ENCODE peak calls at places on chromosome 12, in four cellular contexts. One of them, this sample, is unnamed.

GRCh38 chr12:120416490-120417216 is 21.3 kb upstream of the COX6A1 start:
- DNase-seq in neuronal stem cell: no peak
- DNase-seq in heart left ventricle: no peak
- DNase-seq in breast epithelium: no peak
- DNase-seq in this sample: no peak

GRCh38 chr12:6330192-6330591 is 11.7 kb downstream of the TNFRSF1A start:
- DNase-seq in heart left ventricle: no peak
- DNase-seq in neuronal stem cell: no peak
- DNase-seq in breast epithelium: no peak
- DNase-seq in this sample: no peak

GRCh38 chr12:96425321-96425720 is 25.1 kb upstream of the CDK17 start:
- DNase-seq in heart left ventricle: no peak
- DNase-seq in neuronal stem cell: no peak
- DNase-seq in breast epithelium: no peak
- DNase-seq in this sample: no peak

GRCh38 chr12:3362751-3363150 is 128.3 kb upstream of the PRMT8 start:
- DNase-seq in heart left ventricle: no peak
- DNase-seq in neuronal stem cell: no peak
- DNase-seq in breast epithelium: no peak
- DNase-seq in this sample: peak; percentile 30

GRCh38 chr12:108382437-108382801 is 43.3 kb upstream of the CMKLR1 start:
- DNase-seq in heart left ventricle: no peak
- DNase-seq in breast epithelium: no peak
- DNase-seq in neuronal stem cell: no peak
- DNase-seq in this sample: no peak

GRCh38 chr12:93197067-93197593 is 180.6 kb upstream of the NUDT4 start:
- DNase-seq in neuronal stem cell: no peak
- DNase-seq in heart left ventricle: no peak
- DNase-seq in breast epithelium: no peak
- DNase-seq in this sample: no peak

GRCh38 chr12:65537978-65538377 is 259.5 kb downstream of the MSRB3 start:
- DNase-seq in breast epithelium: no peak
- DNase-seq in neuronal stem cell: no peak
- DNase-seq in heart left ventricle: no peak
- DNase-seq in this sample: no peak

GRCh38 chr12:122064780-122065588 is 13.6 kb upstream of the MLXIP start:
- DNase-seq in neuronal stem cell: no peak
- DNase-seq in heart left ventricle: peak; percentile 64
- DNase-seq in breast epithelium: no peak
- DNase-seq in this sample: no peak

GRCh38 chr12:101698782-101699347 is 1.4 kb downstream of the CHPT1 start:
- DNase-seq in heart left ventricle: no peak
- DNase-seq in breast epithelium: no peak
- DNase-seq in neuronal stem cell: no peak
- DNase-seq in this sample: no peak

GRCh38 chr12:7107181-7108041 is 1.6 kb downstream of the C1RL start:
- DNase-seq in neuronal stem cell: no peak
- DNase-seq in heart left ventricle: no peak
- DNase-seq in breast epithelium: no peak
- DNase-seq in this sample: no peak

GRCh38 chr12:67161322-67161918 is 107.7 kb upstream of the CAND1 start:
- DNase-seq in neuronal stem cell: no peak
- DNase-seq in heart left ventricle: no peak
- DNase-seq in breast epithelium: no peak
- DNase-seq in this sample: no peak

GRCh38 chr12:130815028-130815741 is 23.9 kb downstream of the STX2 start:
- DNase-seq in heart left ventricle: no peak
- DNase-seq in breast epithelium: no peak
- DNase-seq in neuronal stem cell: no peak
- DNase-seq in this sample: no peak

GRCh38 chr12:44247588-44247987 is 411.7 kb downstream of the TMEM117 start:
- DNase-seq in neuronal stem cell: no peak
- DNase-seq in heart left ventricle: no peak
- DNase-seq in breast epithelium: no peak
- DNase-seq in this sample: no peak

GRCh38 chr12:95601091-95601490 is 49.8 kb upstream of the USP44 start:
- DNase-seq in neuronal stem cell: no peak
- DNase-seq in heart left ventricle: no peak
- DNase-seq in breast epithelium: no peak
- DNase-seq in this sample: no peak

GRCh38 chr12:130689408-130690405 is 26.4 kb downstream of the RIMBP2 start:
- DNase-seq in breast epithelium: no peak
- DNase-seq in neuronal stem cell: no peak
- DNase-seq in heart left ventricle: no peak
- DNase-seq in this sample: no peak

GRCh38 chr12:27779416-27779815 is 617 bp upstream of the KLHL42 start:
- DNase-seq in heart left ventricle: no peak
- DNase-seq in breast epithelium: no peak
- DNase-seq in neuronal stem cell: no peak
- DNase-seq in this sample: peak; percentile 66

GRCh38 chr12:115109863-115110262 is 425.9 kb upstream of the TBX3 start:
- DNase-seq in breast epithelium: no peak
- DNase-seq in heart left ventricle: no peak
- DNase-seq in neuronal stem cell: no peak
- DNase-seq in this sample: no peak

GRCh38 chr12:116236148-116236731 is 41.3 kb downstream of the MED13L start:
- DNase-seq in neuronal stem cell: no peak
- DNase-seq in heart left ventricle: peak; percentile 46
- DNase-seq in breast epithelium: peak; percentile 37
- DNase-seq in this sample: no peak

GRCh38 chr12:114848661-114849060 is 164.7 kb upstream of the TBX3 start:
- DNase-seq in breast epithelium: no peak
- DNase-seq in heart left ventricle: no peak
- DNase-seq in neuronal stem cell: no peak
- DNase-seq in this sample: no peak

GRCh38 chr12:29534935-29535334 is 37.4 kb upstream of the OVCH1 start:
- DNase-seq in breast epithelium: no peak
- DNase-seq in neuronal stem cell: no peak
- DNase-seq in heart left ventricle: no peak
- DNase-seq in this sample: no peak

GRCh38 chr12:76555226-76555767 is 4.3 kb downstream of the OSBPL8 start:
- DNase-seq in heart left ventricle: no peak
- DNase-seq in neuronal stem cell: no peak
- DNase-seq in breast epithelium: no peak
- DNase-seq in this sample: no peak

GRCh38 chr12:44875954-44876553 is at the start of gene NELL2:
- DNase-seq in breast epithelium: no peak
- DNase-seq in heart left ventricle: no peak
- DNase-seq in neuronal stem cell: peak; percentile 91
- DNase-seq in this sample: no peak

GRCh38 chr12:113005759-113006158 is 27.4 kb downstream of the OAS2 start:
- DNase-seq in breast epithelium: no peak
- DNase-seq in heart left ventricle: no peak
- DNase-seq in neuronal stem cell: no peak
- DNase-seq in this sample: no peak

GRCh38 chr12:90280564-90281058 is 572.0 kb upstream of the ATP2B1 start:
- DNase-seq in breast epithelium: no peak
- DNase-seq in heart left ventricle: no peak
- DNase-seq in neuronal stem cell: no peak
- DNase-seq in this sample: no peak

GRCh38 chr12:2117541-2117940 is 64.8 kb downstream of the CACNA1C start:
- DNase-seq in neuronal stem cell: no peak
- DNase-seq in heart left ventricle: no peak
- DNase-seq in breast epithelium: no peak
- DNase-seq in this sample: no peak

GRCh38 chr12:6420364-6420763 is 24.4 kb upstream of the CD27 start:
- DNase-seq in breast epithelium: no peak
- DNase-seq in neuronal stem cell: no peak
- DNase-seq in heart left ventricle: no peak
- DNase-seq in this sample: no peak

GRCh38 chr12:64098709-64099354 is 123.3 kb downstream of the KICS2 start:
- DNase-seq in neuronal stem cell: no peak
- DNase-seq in breast epithelium: no peak
- DNase-seq in heart left ventricle: peak; percentile 40
- DNase-seq in this sample: no peak

GRCh38 chr12:34406228-34406995 is 384.1 kb downstream of the ALG10 start:
- DNase-seq in breast epithelium: peak; percentile 5
- DNase-seq in neuronal stem cell: no peak
- DNase-seq in heart left ventricle: peak; percentile 16
- DNase-seq in this sample: peak; percentile 42

GRCh38 chr12:75505706-75506312 is 5.6 kb downstream of the KRR1 start:
- DNase-seq in neuronal stem cell: no peak
- DNase-seq in breast epithelium: no peak
- DNase-seq in heart left ventricle: no peak
- DNase-seq in this sample: no peak

GRCh38 chr12:71661977-71662522 is 1.6 kb downstream of the ZFC3H1 start:
- DNase-seq in neuronal stem cell: no peak
- DNase-seq in heart left ventricle: no peak
- DNase-seq in breast epithelium: no peak
- DNase-seq in this sample: no peak

GRCh38 chr12:45966486-45966885 is 23.9 kb downstream of the SCAF11 start:
- DNase-seq in heart left ventricle: no peak
- DNase-seq in neuronal stem cell: no peak
- DNase-seq in breast epithelium: no peak
- DNase-seq in this sample: no peak

GRCh38 chr12:70549340-70550179 is 87.7 kb downstream of the PTPRB start:
- DNase-seq in breast epithelium: no peak
- DNase-seq in heart left ventricle: no peak
- DNase-seq in neuronal stem cell: no peak
- DNase-seq in this sample: no peak

GRCh38 chr12:69821441-69822204 is 3.4 kb upstream of the MYRFL start:
- DNase-seq in breast epithelium: no peak
- DNase-seq in heart left ventricle: no peak
- DNase-seq in neuronal stem cell: no peak
- DNase-seq in this sample: no peak

GRCh38 chr12:104957388-104958008 is 592 bp downstream of the SLC41A2 start:
- DNase-seq in neuronal stem cell: no peak
- DNase-seq in heart left ventricle: peak; percentile 40
- DNase-seq in breast epithelium: no peak
- DNase-seq in this sample: no peak

GRCh38 chr12:52872644-52873384 is 24.0 kb upstream of the KRT78 start:
- DNase-seq in breast epithelium: no peak
- DNase-seq in neuronal stem cell: no peak
- DNase-seq in heart left ventricle: no peak
- DNase-seq in this sample: no peak

GRCh38 chr12:52876371-52876770 is 27.6 kb upstream of the KRT78 start:
- DNase-seq in breast epithelium: peak; percentile 89
- DNase-seq in neuronal stem cell: no peak
- DNase-seq in heart left ventricle: peak; percentile 62
- DNase-seq in this sample: no peak

GRCh38 chr12:52874573-52875435 is 26.0 kb upstream of the KRT78 start:
- DNase-seq in breast epithelium: no peak
- DNase-seq in heart left ventricle: no peak
- DNase-seq in neuronal stem cell: no peak
- DNase-seq in this sample: no peak

GRCh38 chr12:52873513-52873831 is 24.7 kb upstream of the KRT78 start:
- DNase-seq in heart left ventricle: no peak
- DNase-seq in neuronal stem cell: no peak
- DNase-seq in breast epithelium: no peak
- DNase-seq in this sample: no peak

GRCh38 chr12:52873832-52874572 is 25.2 kb upstream of the KRT78 start:
- DNase-seq in heart left ventricle: peak; percentile 91
- DNase-seq in neuronal stem cell: no peak
- DNase-seq in breast epithelium: peak; percentile 94
- DNase-seq in this sample: peak; percentile 73
- H3K4me1 ChIP-seq in heart left ventricle: peaks cover 36% of the 10 kb centered on the region
- H3K4me1 ChIP-seq in neuronal stem cell: peaks cover 14% of the 10 kb centered on the region
- H3K4me1 ChIP-seq in breast epithelium: peaks cover 27% of the 10 kb centered on the region
- H3K4me1 ChIP-seq in this sample: peaks cover 3% of the 10 kb centered on the region

GRCh38 chr12:103917873-103918272 is 12.3 kb upstream of the HSP90B1 start:
- DNase-seq in breast epithelium: no peak
- DNase-seq in neuronal stem cell: no peak
- DNase-seq in heart left ventricle: no peak
- DNase-seq in this sample: no peak
- H3K4me1 ChIP-seq in breast epithelium: no peaks in the 10 kb centered on the region
- H3K4me1 ChIP-seq in neuronal stem cell: no peaks in the 10 kb centered on the region
- H3K4me1 ChIP-seq in heart left ventricle: no peaks in the 10 kb centered on the region
- H3K4me1 ChIP-seq in this sample: no peaks in the 10 kb centered on the region

GRCh38 chr12:11656550-11656949 is 7.1 kb downstream of the ETV6 start:
- DNase-seq in breast epithelium: peak; percentile 77
- DNase-seq in heart left ventricle: no peak
- DNase-seq in neuronal stem cell: no peak
- DNase-seq in this sample: no peak
- H3K4me1 ChIP-seq in breast epithelium: peaks cover 36% of the 10 kb centered on the region
- H3K4me1 ChIP-seq in heart left ventricle: peaks cover 87% of the 10 kb centered on the region
- H3K4me1 ChIP-seq in neuronal stem cell: peaks cover 14% of the 10 kb centered on the region
- H3K4me1 ChIP-seq in this sample: peaks cover 53% of the 10 kb centered on the region

GRCh38 chr12:50924439-50925341 is 27.7 kb upstream of the HIGD1C start:
- DNase-seq in neuronal stem cell: no peak
- DNase-seq in breast epithelium: peak; percentile 90
- DNase-seq in heart left ventricle: peak; percentile 95
- DNase-seq in this sample: peak; percentile 63
- H3K4me1 ChIP-seq in neuronal stem cell: peaks cover 11% of the 10 kb centered on the region
- H3K4me1 ChIP-seq in breast epithelium: peaks cover 8% of the 10 kb centered on the region
- H3K4me1 ChIP-seq in heart left ventricle: peaks cover 53% of the 10 kb centered on the region
- H3K4me1 ChIP-seq in this sample: no peaks in the 10 kb centered on the region

This sample was measured in ascending aorta.